ENCODE peak calls at places on chromosomes 1 and 21, in seven cellular contexts. One of them, this sample, is unnamed.

GRCh38 chr21:37419228-37419906 is 52.8 kb downstream of the DYRK1A start:
- DNase-seq in H1: no peak
- DNase-seq in IMR-90: no peak
- DNase-seq in neuronal stem cell: no peak
- DNase-seq in trophoblast cell: no peak
- DNase-seq in mesenchymal stem cell: peak
- DNase-seq in H9: no peak
- DNase-seq in this sample: no peak

GRCh38 chr1:198018529-198018928 is 101.4 kb downstream of the LHX9 start:
- DNase-seq in mesenchymal stem cell: peak
- DNase-seq in H1: no peak
- DNase-seq in trophoblast cell: peak
- DNase-seq in neuronal stem cell: no peak
- DNase-seq in IMR-90: peak
- DNase-seq in H9: no peak
- DNase-seq in this sample: no peak

GRCh38 chr1:111738436-111739221 is 566 bp downstream of the INKA2 start:
- DNase-seq in neuronal stem cell: no peak
- DNase-seq in H1: peak
- DNase-seq in mesenchymal stem cell: peak
- DNase-seq in H9: peak
- DNase-seq in trophoblast cell: peak
- DNase-seq in IMR-90: peak
- DNase-seq in this sample: peak

GRCh38 chr1:111214086-111214801 is 13.3 kb upstream of the CHI3L2 start:
- DNase-seq in trophoblast cell: peak
- DNase-seq in H1: no peak
- DNase-seq in neuronal stem cell: no peak
- DNase-seq in H9: peak
- DNase-seq in mesenchymal stem cell: no peak
- DNase-seq in IMR-90: peak
- DNase-seq in this sample: no peak

GRCh38 chr21:42447732-42448131 is 44.0 kb downstream of the UBASH3A start:
- DNase-seq in H9: no peak
- DNase-seq in mesenchymal stem cell: no peak
- DNase-seq in trophoblast cell: no peak
- DNase-seq in neuronal stem cell: no peak
- DNase-seq in H1: no peak
- DNase-seq in IMR-90: no peak
- DNase-seq in this sample: no peak

GRCh38 chr1:42998381-42998780 is 39.7 kb upstream of the SLC2A1 start:
- DNase-seq in neuronal stem cell: no peak
- DNase-seq in IMR-90: peak
- DNase-seq in mesenchymal stem cell: no peak
- DNase-seq in H9: no peak
- DNase-seq in H1: no peak
- DNase-seq in trophoblast cell: no peak
- DNase-seq in this sample: no peak

GRCh38 chr1:90831910-90832309 is 114.8 kb upstream of the BARHL2 start:
- DNase-seq in H1: no peak
- DNase-seq in neuronal stem cell: no peak
- DNase-seq in H9: no peak
- DNase-seq in mesenchymal stem cell: no peak
- DNase-seq in IMR-90: no peak
- DNase-seq in trophoblast cell: no peak
- DNase-seq in this sample: no peak

GRCh38 chr1:221741364-221741970 is 422 bp downstream of the DUSP10 start:
- DNase-seq in neuronal stem cell: peak
- DNase-seq in mesenchymal stem cell: peak
- DNase-seq in H9: no peak
- DNase-seq in IMR-90: peak
- DNase-seq in trophoblast cell: peak
- DNase-seq in H1: no peak
- DNase-seq in this sample: no peak

GRCh38 chr1:57549280-57549679 is 125.4 kb upstream of the DAB1 start:
- DNase-seq in mesenchymal stem cell: no peak
- DNase-seq in neuronal stem cell: no peak
- DNase-seq in trophoblast cell: no peak
- DNase-seq in H1: no peak
- DNase-seq in IMR-90: no peak
- DNase-seq in H9: no peak
- DNase-seq in this sample: no peak

GRCh38 chr1:188166654-188167053 is 1337.9 kb downstream of the PLA2G4A start:
- DNase-seq in trophoblast cell: no peak
- DNase-seq in mesenchymal stem cell: no peak
- DNase-seq in H1: no peak
- DNase-seq in neuronal stem cell: no peak
- DNase-seq in H9: no peak
- DNase-seq in IMR-90: no peak
- DNase-seq in this sample: no peak

GRCh38 chr1:164524810-164525209 is 34.2 kb upstream of the PBX1 start:
- DNase-seq in trophoblast cell: no peak
- DNase-seq in neuronal stem cell: no peak
- DNase-seq in IMR-90: peak
- DNase-seq in H9: no peak
- DNase-seq in H1: no peak
- DNase-seq in mesenchymal stem cell: peak
- DNase-seq in this sample: no peak

GRCh38 chr1:222814536-222815366 is at the start of gene DISP1:
- DNase-seq in H9: peak
- DNase-seq in trophoblast cell: peak
- DNase-seq in neuronal stem cell: peak
- DNase-seq in H1: peak
- DNase-seq in mesenchymal stem cell: peak
- DNase-seq in IMR-90: peak
- DNase-seq in this sample: peak

GRCh38 chr21:15144026-15144425 is 79.2 kb upstream of the NRIP1 start:
- DNase-seq in mesenchymal stem cell: no peak
- DNase-seq in IMR-90: no peak
- DNase-seq in H1: no peak
- DNase-seq in H9: no peak
- DNase-seq in trophoblast cell: no peak
- DNase-seq in neuronal stem cell: no peak
- DNase-seq in this sample: no peak

GRCh38 chr1:197342044-197342565 is 74.1 kb downstream of the CRB1 start:
- DNase-seq in trophoblast cell: no peak
- DNase-seq in IMR-90: no peak
- DNase-seq in neuronal stem cell: no peak
- DNase-seq in H9: no peak
- DNase-seq in mesenchymal stem cell: no peak
- DNase-seq in H1: no peak
- DNase-seq in this sample: peak

GRCh38 chr1:185108324-185108723 is 48.4 kb downstream of the TRMT1L start:
- DNase-seq in H9: no peak
- DNase-seq in mesenchymal stem cell: peak
- DNase-seq in trophoblast cell: no peak
- DNase-seq in neuronal stem cell: no peak
- DNase-seq in IMR-90: peak
- DNase-seq in H1: no peak
- DNase-seq in this sample: peak

GRCh38 chr1:9717193-9718005 is 65.9 kb downstream of the PIK3CD start:
- DNase-seq in mesenchymal stem cell: no peak
- DNase-seq in H9: peak
- DNase-seq in H1: no peak
- DNase-seq in trophoblast cell: no peak
- DNase-seq in neuronal stem cell: no peak
- DNase-seq in IMR-90: no peak
- DNase-seq in this sample: peak
- H3K23ac ChIP-seq in mesenchymal stem cell: no peak
- H3K23ac ChIP-seq in H9: no peak
- H3K23ac ChIP-seq in H1: no peak
- H3K23ac ChIP-seq in trophoblast cell: no peak
- H3K23ac ChIP-seq in neuronal stem cell: peak
- H3K23ac ChIP-seq in IMR-90: no peak
- H3K23ac ChIP-seq in this sample: no peak

DNA sequence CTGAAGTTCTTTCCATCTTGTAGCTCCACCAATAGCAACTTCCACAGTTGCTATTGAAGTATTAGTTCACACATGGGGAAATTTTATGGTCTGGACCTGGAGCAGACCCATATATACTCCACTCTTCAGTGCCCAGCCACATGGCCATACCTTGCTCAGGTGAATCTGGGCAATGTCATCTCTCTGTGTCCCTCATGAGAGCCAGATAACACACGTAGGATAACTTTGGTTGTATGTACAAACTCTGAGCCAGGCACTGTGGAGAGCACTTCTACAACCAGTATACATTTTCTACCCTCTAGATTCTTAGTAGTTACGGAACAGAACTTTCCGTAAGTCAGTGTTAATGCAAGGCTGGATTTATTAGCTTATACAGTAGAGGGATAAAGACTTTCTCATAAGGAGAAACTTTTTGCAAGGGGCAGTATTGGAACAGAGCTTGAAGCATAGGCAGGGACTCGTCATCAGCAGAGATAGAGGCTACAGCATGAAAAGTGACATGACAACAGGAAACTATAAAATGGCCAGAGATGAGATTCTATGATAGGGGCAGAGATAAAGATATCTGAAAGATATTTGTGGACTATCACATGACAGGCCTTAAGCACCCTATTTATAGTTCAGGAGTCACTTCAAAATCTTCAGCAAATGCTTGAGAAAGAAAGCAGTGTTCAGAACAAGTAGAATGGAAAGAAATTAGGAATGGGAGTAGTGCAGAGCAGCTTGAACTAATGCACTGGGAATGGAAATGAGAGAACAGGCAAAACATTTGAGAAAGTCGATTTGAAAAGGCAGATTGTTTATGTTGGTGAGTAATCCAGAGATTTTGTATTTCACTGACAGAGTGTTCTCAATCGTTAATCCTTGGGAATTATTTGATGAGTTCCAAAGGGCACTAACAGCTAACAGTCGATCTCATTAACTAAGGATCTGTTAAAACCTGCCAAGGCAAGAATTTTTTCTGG is 481.8 kb downstream of the USP25 start:
- DNase-seq in H9: no peak
- DNase-seq in H1: no peak
- DNase-seq in IMR-90: peak
- DNase-seq in trophoblast cell: no peak
- DNase-seq in mesenchymal stem cell: peak
- DNase-seq in neuronal stem cell: no peak
- DNase-seq in this sample: no peak
- H3K23ac ChIP-seq in H9: no peak
- H3K23ac ChIP-seq in H1: no peak
- H3K23ac ChIP-seq in IMR-90: no peak
- H3K23ac ChIP-seq in trophoblast cell: no peak
- H3K23ac ChIP-seq in mesenchymal stem cell: no peak
- H3K23ac ChIP-seq in neuronal stem cell: no peak
- H3K23ac ChIP-seq in this sample: no peak

GRCh38 chr1:17549384-17549783 is 9.9 kb downstream of the ARHGEF10L start:
- DNase-seq in H9: peak
- DNase-seq in H1: no peak
- DNase-seq in trophoblast cell: no peak
- DNase-seq in IMR-90: no peak
- DNase-seq in mesenchymal stem cell: no peak
- DNase-seq in neuronal stem cell: no peak
- DNase-seq in this sample: peak

GRCh38 chr1:17550684-17551584 is 11.4 kb downstream of the ARHGEF10L start:
- DNase-seq in H9: peak
- DNase-seq in H1: no peak
- DNase-seq in trophoblast cell: no peak
- DNase-seq in IMR-90: peak
- DNase-seq in neuronal stem cell: no peak
- DNase-seq in mesenchymal stem cell: no peak
- DNase-seq in this sample: no peak

GRCh38 chr1:17544951-17545350 is 5.5 kb downstream of the ARHGEF10L start:
- DNase-seq in mesenchymal stem cell: no peak
- DNase-seq in H1: no peak
- DNase-seq in H9: no peak
- DNase-seq in IMR-90: peak
- DNase-seq in neuronal stem cell: no peak
- DNase-seq in trophoblast cell: no peak
- DNase-seq in this sample: no peak

GRCh38 chr1:17545354-17545753 is 5.9 kb downstream of the ARHGEF10L start:
- DNase-seq in neuronal stem cell: no peak
- DNase-seq in H9: no peak
- DNase-seq in trophoblast cell: no peak
- DNase-seq in H1: no peak
- DNase-seq in mesenchymal stem cell: peak
- DNase-seq in IMR-90: peak
- DNase-seq in this sample: no peak

DNA sequence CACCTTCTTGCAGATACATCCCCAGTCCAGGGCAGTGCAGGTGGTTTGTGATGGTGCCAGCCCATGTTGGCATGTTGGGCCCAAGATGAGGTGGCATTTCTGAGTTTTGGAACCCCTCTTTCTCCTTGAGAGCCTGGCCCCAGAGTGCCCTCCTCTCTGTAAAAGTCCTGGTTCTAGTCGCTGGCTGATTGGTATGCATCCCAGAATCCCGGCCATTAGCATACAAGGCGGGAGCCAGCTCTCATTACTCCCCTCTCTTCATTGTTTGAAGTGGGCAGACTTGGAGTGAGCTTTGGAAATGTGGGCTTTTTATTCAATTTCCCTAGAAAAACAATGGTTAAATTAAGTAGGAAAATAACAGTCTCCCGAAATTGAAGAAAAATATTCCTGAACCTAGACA is 7.8 kb downstream of the ARHGEF10L start:
- DNase-seq in H1: no peak
- DNase-seq in mesenchymal stem cell: no peak
- DNase-seq in trophoblast cell: no peak
- DNase-seq in neuronal stem cell: no peak
- DNase-seq in IMR-90: no peak
- DNase-seq in H9: no peak
- DNase-seq in this sample: peak
- H3K23ac ChIP-seq in H1: no peak
- H3K23ac ChIP-seq in mesenchymal stem cell: no peak
- H3K23ac ChIP-seq in trophoblast cell: no peak
- H3K23ac ChIP-seq in neuronal stem cell: no peak
- H3K23ac ChIP-seq in IMR-90: no peak
- H3K23ac ChIP-seq in H9: no peak
- H3K23ac ChIP-seq in this sample: no peak

DNA sequence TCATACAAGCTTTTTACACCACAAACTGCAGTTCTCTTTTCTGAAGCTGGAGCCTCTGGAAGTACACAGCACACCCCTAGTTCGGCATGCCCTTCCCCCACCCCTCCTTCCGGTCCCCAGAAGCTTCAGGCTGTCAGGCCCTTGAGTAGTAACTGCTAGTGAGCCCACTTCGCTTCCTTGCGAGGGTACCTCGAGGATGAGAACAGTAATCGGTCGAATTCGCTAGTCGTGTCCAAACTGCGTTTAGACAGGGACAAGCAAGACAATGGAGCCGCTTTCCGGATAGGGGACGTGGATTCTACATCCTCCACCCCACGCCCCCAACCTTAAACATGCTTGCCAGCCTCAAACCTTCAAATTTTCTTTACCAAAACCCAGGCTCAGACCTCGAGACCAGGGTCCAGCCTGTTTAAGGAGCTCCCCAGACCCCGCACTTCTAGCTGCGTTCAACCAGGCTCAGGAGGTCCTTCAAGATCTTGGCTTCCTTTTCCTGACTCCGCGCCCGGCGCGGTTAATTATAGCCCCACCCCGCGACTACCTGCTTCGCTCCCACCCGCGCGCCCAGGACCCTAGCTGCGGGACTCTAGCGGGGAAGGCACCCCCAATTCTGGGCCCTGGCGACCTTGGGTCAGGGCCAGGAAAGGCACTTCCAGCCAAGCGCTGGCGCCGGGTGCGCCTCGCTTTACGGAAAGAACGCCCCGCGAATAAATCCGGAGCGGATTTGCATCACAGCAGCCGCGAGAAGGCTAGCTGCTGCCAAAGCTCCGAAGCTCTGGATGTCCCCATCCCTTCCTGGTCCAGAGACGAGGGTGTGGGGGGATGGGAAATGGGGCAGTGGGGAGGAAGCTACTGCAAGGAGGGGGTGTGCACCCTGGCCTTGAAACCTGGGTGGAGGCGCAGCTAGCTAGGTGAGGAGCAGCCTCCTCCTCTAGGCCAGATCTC is 8.1 kb upstream of the TSPAN1 start:
- DNase-seq in IMR-90: no peak
- DNase-seq in H9: peak
- DNase-seq in mesenchymal stem cell: no peak
- DNase-seq in trophoblast cell: no peak
- DNase-seq in neuronal stem cell: no peak
- DNase-seq in H1: peak
- DNase-seq in this sample: no peak
- H3K23ac ChIP-seq in IMR-90: peak
- H3K23ac ChIP-seq in H9: no peak
- H3K23ac ChIP-seq in mesenchymal stem cell: no peak
- H3K23ac ChIP-seq in trophoblast cell: no peak
- H3K23ac ChIP-seq in neuronal stem cell: peak
- H3K23ac ChIP-seq in H1: no peak
- H3K23ac ChIP-seq in this sample: no peak

This sample was measured in mesendoderm.